ENCODE peak calls at places on chromosomes 5 and 9, in four cellular contexts. G, S, I and O are unnamed samples.

GRCh38 chr5:108255468-108255867 is 126.4 kb downstream of the FBXL17 start:
- DNase-seq in S (no peak), I (no peak), G (no peak), O (peak)

GRCh38 chr5:90777959-90778358 is 219.4 kb downstream of the ADGRV1 start:
- DNase-seq in I (no peak), G (no peak), S (no peak), O (no peak)

GRCh38 chr9:136031741-136032638 is 63.1 kb downstream of the NACC2 start:
- DNase-seq in I (no peak), S (no peak), G (no peak), O (no peak)

GRCh38 chr9:114638441-114638840 is 19.2 kb downstream of the TEX53 start:
- DNase-seq in S (no peak), G (no peak), I (no peak), O (no peak)

GRCh38 chr9:114477642-114478041 is 27.6 kb downstream of the WHRN start:
- DNase-seq in I (no peak), S (no peak), G (no peak), O (no peak)

GRCh38 chr9:131394464-131395026 is 659 bp downstream of the PRRC2B start:
- DNase-seq in S (no peak), I (no peak), G (no peak), O (no peak)

GRCh38 chr9:130215341-130216119 is 43.3 kb downstream of the NCS1 start:
- DNase-seq in G (no peak), S (no peak), I (no peak), O (no peak)

GRCh38 chr9:136693490-136694162 is 6.4 kb upstream of the AGPAT2 start:
- DNase-seq in G (no peak), I (no peak), S (peak), O (no peak)

GRCh38 chr9:90826326-90827020 is 24.9 kb downstream of the SYK start:
- DNase-seq in S (no peak), I (no peak), G (no peak), O (no peak)

GRCh38 chr5:139388198-139388821 is 1.4 kb downstream of the MZB1 start:
- DNase-seq in I (peak), G (no peak), S (peak), O (no peak)

GRCh38 chr9:2367970-2368369 is 253.6 kb upstream of the VLDLR start:
- DNase-seq in I (no peak), S (no peak), G (no peak), O (no peak)

GRCh38 chr5:32278403-32278802 is 34.3 kb downstream of the MTMR12 start:
- DNase-seq in S (no peak), I (no peak), G (no peak), O (no peak)

GRCh38 chr5:157562111-157562581 is 13.4 kb downstream of the ADAM19 start:
- DNase-seq in I (no peak), S (no peak), G (no peak), O (no peak)

GRCh38 chr5:110969502-110969901 is 102.0 kb upstream of the TSLP start:
- DNase-seq in I (no peak), S (no peak), G (no peak), O (peak)

GRCh38 chr5:175922192-175922885 is 45.8 kb downstream of the THOC3 start:
- DNase-seq in S (no peak), I (no peak), G (no peak), O (no peak)

GRCh38 chr9:124795881-124796415 is 19.0 kb downstream of the OLFML2A start:
- DNase-seq in S (no peak), G (no peak), I (no peak), O (no peak)

GRCh38 chr5:162037431-162037830 is 30.1 kb upstream of the GABRG2 start:
- DNase-seq in S (no peak), I (no peak), G (no peak), O (no peak)

GRCh38 chr5:168654225-168654624 is 75.1 kb upstream of the PANK3 start:
- DNase-seq in I (no peak), G (no peak), S (peak), O (no peak)

GRCh38 chr9:120152295-120152694 is 427.7 kb downstream of the CDK5RAP2 start:
- DNase-seq in G (no peak), S (no peak), I (no peak), O (peak)

GRCh38 chr9:125399165-125399564 is 137.5 kb downstream of the GAPVD1 start:
- DNase-seq in S (no peak), I (no peak), G (no peak), O (no peak)

GRCh38 chr9:129487658-129488483 is 133.0 kb downstream of the C9orf50 start:
- DNase-seq in G (no peak), I (no peak), S (peak), O (peak)

GRCh38 chr5:2751592-2752021 is at the start of gene IRX2:
- DNase-seq in S (peak), I (peak), G (no peak), O (peak)

GRCh38 chr9:4530375-4530774 is 40.1 kb downstream of the SLC1A1 start:
- DNase-seq in S (no peak), I (no peak), G (no peak), O (no peak)

GRCh38 chr9:101716629-101717028 is 21.8 kb downstream of the GRIN3A start:
- DNase-seq in I (no peak), S (no peak), G (no peak), O (peak)

GRCh38 chr5:127702913-127703575 is at the start of gene CCDC192:
- DNase-seq in G (no peak), I (no peak), S (no peak), O (no peak)

GRCh38 chr9:16074962-16075361 is 522.1 kb downstream of the CCDC171 start:
- DNase-seq in I (no peak), S (no peak), G (no peak), O (no peak)

GRCh38 chr9:137302176-137303030 is at the start of gene NRARP:
- DNase-seq in S (peak), G (peak), I (peak), O (peak)

GRCh38 chr5:119743927-119744326 is 114.6 kb downstream of the FAM170A start:
- DNase-seq in S (no peak), I (no peak), G (no peak), O (no peak)

GRCh38 chr5:160930361-160930760 is 78.3 kb upstream of the ATP10B start:
- DNase-seq in G (no peak), I (no peak), S (peak), O (no peak)

GRCh38 chr5:38483788-38484398 is 72.6 kb downstream of the LIFR start:
- DNase-seq in G (no peak), I (no peak), S (no peak), O (no peak)

GRCh38 chr9:84671651-84672467 is 2.3 kb downstream of the NTRK2 start:
- DNase-seq in G (no peak), S (no peak), I (no peak), O (no peak)

GRCh38 chr5:3862906-3863305 is 267.3 kb downstream of the IRX1 start:
- DNase-seq in G (no peak), S (no peak), I (no peak), O (no peak)

GRCh38 chr5:16596541-16596940 is 20.3 kb downstream of the RETREG1 start:
- DNase-seq in S (no peak), G (no peak), I (no peak), O (no peak)

GRCh38 chr5:14810941-14811573 is 60.5 kb downstream of the ANKH start:
- DNase-seq in I (no peak), G (no peak), S (no peak), O (no peak)

GRCh38 chr5:177023247-177023703 is 779 bp downstream of the ZNF346 start:
- DNase-seq in I (no peak), S (no peak), G (no peak), O (no peak)

GRCh38 chr5:61245486-61245885 is 83.2 kb upstream of the SMIM15 start:
- DNase-seq in I (no peak), G (no peak), S (no peak), O (no peak)

GRCh38 chr9:95641591-95641990 is 124.8 kb upstream of the PTCH1 start:
- DNase-seq in G (no peak), I (no peak), S (no peak), O (peak)